ENCODE peak calls at places on chromosomes 4 and X, in five cellular contexts. K is HEK293T, P is tibial artery, G is H4, D is immature natural killer cell. X is an unnamed sample.

GRCh38 chr4:13476915-13477314 is 7.2 kb downstream of the RAB28 start:
- DNase-seq in K (no peak), P (no peak), G (peak), D (no peak), X (peak)

GRCh38 chr4:31194823-31195222 is 474.7 kb downstream of the PCDH7 start:
- DNase-seq in K (no peak), P (no peak), G (no peak), D (no peak), X (no peak)

GRCh38 chrX:76555816-76556215 is 128.3 kb downstream of the MAGEE1 start:
- DNase-seq in K (peak), P (no peak), G (no peak), D (no peak), X (no peak)

GRCh38 chrX:55489315-55490009 is at the start of gene USP51:
- DNase-seq in K (peak), P (peak), G (no peak), D (no peak), X (no peak)

GRCh38 chrX:119272882-119273806 is 37.1 kb downstream of the PGRMC1 start:
- DNase-seq in K (no peak), P (no peak), G (no peak), D (peak), X (peak)

GRCh38 chrX:69531031-69531755 is 27.1 kb downstream of the NALF2 start:
- DNase-seq in K (no peak), P (no peak), G (no peak), D (no peak), X (no peak)

GRCh38 chr4:68175562-68176155 is 46.0 kb upstream of the TMPRSS11F start:
- DNase-seq in K (peak), P (no peak), G (peak), D (peak), X (no peak)

GRCh38 chrX:1582686-1583437 is 8.5 kb upstream of the AKAP17A start:
- DNase-seq in K (no peak), P (no peak), G (peak), D (no peak), X (no peak)

GRCh38 chrX:2183193-2183725 is 317.5 kb downstream of the DHRSX start:
- DNase-seq in K (no peak), P (no peak), G (no peak), D (no peak), X (no peak)

X was measured in CD4-positive, CD25-positive, alpha-beta regulatory T cell.